ENCODE peak calls at places on chromosomes 12 and 14, in eight cellular contexts. One of them, this sample, is unnamed.

GRCh38 chr12:46487567-46488131 is 115.1 kb upstream of the SLC38A2 start:
- DNase-seq in SK-N-SH: no peak
- DNase-seq in ovary: no peak
- DNase-seq in Karpas-422: peak; percentile 49
- DNase-seq in fibroblast of villous mesenchyme: no peak
- DNase-seq in mucosa of descending colon: no peak
- DNase-seq in AG10803: no peak
- DNase-seq in psoas muscle: no peak
- DNase-seq in this sample: no peak

GRCh38 chr14:85853996-85854526 is 324.1 kb downstream of the FLRT2 start:
- DNase-seq in SK-N-SH: no peak
- DNase-seq in ovary: no peak
- DNase-seq in Karpas-422: no peak
- DNase-seq in fibroblast of villous mesenchyme: peak; percentile 6
- DNase-seq in mucosa of descending colon: no peak
- DNase-seq in AG10803: peak; percentile 16
- DNase-seq in psoas muscle: no peak
- DNase-seq in this sample: no peak

GRCh38 chr14:70282666-70283065 is 76.8 kb downstream of the COX16 start:
- DNase-seq in SK-N-SH: no peak
- DNase-seq in ovary: no peak
- DNase-seq in Karpas-422: peak; percentile 59
- DNase-seq in fibroblast of villous mesenchyme: no peak
- DNase-seq in mucosa of descending colon: no peak
- DNase-seq in AG10803: no peak
- DNase-seq in psoas muscle: no peak
- DNase-seq in this sample: no peak

GRCh38 chr14:91398707-91399106 is 18.9 kb downstream of the CCDC88C start:
- DNase-seq in SK-N-SH: peak; percentile 72
- DNase-seq in ovary: no peak
- DNase-seq in Karpas-422: no peak
- DNase-seq in fibroblast of villous mesenchyme: no peak
- DNase-seq in mucosa of descending colon: peak; percentile 55
- DNase-seq in AG10803: no peak
- DNase-seq in psoas muscle: no peak
- DNase-seq in this sample: no peak

GRCh38 chr12:124286414-124286813 is 8.5 kb upstream of the RFLNA start:
- DNase-seq in SK-N-SH: peak; percentile 82
- DNase-seq in ovary: no peak
- DNase-seq in Karpas-422: no peak
- DNase-seq in fibroblast of villous mesenchyme: no peak
- DNase-seq in mucosa of descending colon: peak; percentile 57
- DNase-seq in AG10803: no peak
- DNase-seq in psoas muscle: no peak
- DNase-seq in this sample: no peak

GRCh38 chr12:104953323-104953722 is 4.8 kb downstream of the SLC41A2 start:
- DNase-seq in SK-N-SH: no peak
- DNase-seq in ovary: no peak
- DNase-seq in Karpas-422: no peak
- DNase-seq in fibroblast of villous mesenchyme: no peak
- DNase-seq in mucosa of descending colon: peak; percentile 41
- DNase-seq in AG10803: no peak
- DNase-seq in psoas muscle: no peak
- DNase-seq in this sample: no peak

GRCh38 chr14:23215421-23215820 is 22.3 kb upstream of the RNF212B start:
- DNase-seq in SK-N-SH: no peak
- DNase-seq in ovary: no peak
- DNase-seq in Karpas-422: peak; percentile 28
- DNase-seq in fibroblast of villous mesenchyme: no peak
- DNase-seq in mucosa of descending colon: no peak
- DNase-seq in AG10803: no peak
- DNase-seq in psoas muscle: no peak
- DNase-seq in this sample: no peak

GRCh38 chr12:59194794-59195193 is 274.5 kb upstream of the LRIG3 start:
- DNase-seq in SK-N-SH: no peak
- DNase-seq in ovary: no peak
- DNase-seq in Karpas-422: peak; percentile 45
- DNase-seq in fibroblast of villous mesenchyme: no peak
- DNase-seq in mucosa of descending colon: no peak
- DNase-seq in AG10803: no peak
- DNase-seq in psoas muscle: no peak
- DNase-seq in this sample: no peak

GRCh38 chr12:89020121-89020480 is 332.2 kb downstream of the DUSP6 start:
- DNase-seq in SK-N-SH: peak; percentile 2
- DNase-seq in ovary: no peak
- DNase-seq in Karpas-422: no peak
- DNase-seq in fibroblast of villous mesenchyme: no peak
- DNase-seq in mucosa of descending colon: no peak
- DNase-seq in AG10803: no peak
- DNase-seq in psoas muscle: no peak
- DNase-seq in this sample: no peak

GRCh38 chr14:70816525-70816924 is 7.2 kb upstream of the MAP3K9 start:
- DNase-seq in SK-N-SH: no peak
- DNase-seq in ovary: no peak
- DNase-seq in Karpas-422: no peak
- DNase-seq in fibroblast of villous mesenchyme: no peak
- DNase-seq in mucosa of descending colon: no peak
- DNase-seq in AG10803: no peak
- DNase-seq in psoas muscle: no peak
- DNase-seq in this sample: no peak

GRCh38 chr14:23697689-23698088 is 61.5 kb downstream of the DHRS2 start:
- DNase-seq in SK-N-SH: no peak
- DNase-seq in ovary: no peak
- DNase-seq in Karpas-422: no peak
- DNase-seq in fibroblast of villous mesenchyme: no peak
- DNase-seq in mucosa of descending colon: no peak
- DNase-seq in AG10803: no peak
- DNase-seq in psoas muscle: no peak
- DNase-seq in this sample: no peak

GRCh38 chr12:79881351-79881750 is 53.5 kb downstream of the PPP1R12A start:
- DNase-seq in SK-N-SH: no peak
- DNase-seq in ovary: no peak
- DNase-seq in Karpas-422: no peak
- DNase-seq in fibroblast of villous mesenchyme: no peak
- DNase-seq in mucosa of descending colon: no peak
- DNase-seq in AG10803: no peak
- DNase-seq in psoas muscle: no peak
- DNase-seq in this sample: no peak

GRCh38 chr14:89304972-89305703 is 111.9 kb downstream of the FOXN3 start:
- DNase-seq in SK-N-SH: peak; percentile 42
- DNase-seq in ovary: peak; percentile 51
- DNase-seq in Karpas-422: peak; percentile 58
- DNase-seq in fibroblast of villous mesenchyme: peak; percentile 91
- DNase-seq in mucosa of descending colon: no peak
- DNase-seq in AG10803: peak; percentile 76
- DNase-seq in psoas muscle: peak; percentile 44
- DNase-seq in this sample: peak; percentile 74

DNA sequence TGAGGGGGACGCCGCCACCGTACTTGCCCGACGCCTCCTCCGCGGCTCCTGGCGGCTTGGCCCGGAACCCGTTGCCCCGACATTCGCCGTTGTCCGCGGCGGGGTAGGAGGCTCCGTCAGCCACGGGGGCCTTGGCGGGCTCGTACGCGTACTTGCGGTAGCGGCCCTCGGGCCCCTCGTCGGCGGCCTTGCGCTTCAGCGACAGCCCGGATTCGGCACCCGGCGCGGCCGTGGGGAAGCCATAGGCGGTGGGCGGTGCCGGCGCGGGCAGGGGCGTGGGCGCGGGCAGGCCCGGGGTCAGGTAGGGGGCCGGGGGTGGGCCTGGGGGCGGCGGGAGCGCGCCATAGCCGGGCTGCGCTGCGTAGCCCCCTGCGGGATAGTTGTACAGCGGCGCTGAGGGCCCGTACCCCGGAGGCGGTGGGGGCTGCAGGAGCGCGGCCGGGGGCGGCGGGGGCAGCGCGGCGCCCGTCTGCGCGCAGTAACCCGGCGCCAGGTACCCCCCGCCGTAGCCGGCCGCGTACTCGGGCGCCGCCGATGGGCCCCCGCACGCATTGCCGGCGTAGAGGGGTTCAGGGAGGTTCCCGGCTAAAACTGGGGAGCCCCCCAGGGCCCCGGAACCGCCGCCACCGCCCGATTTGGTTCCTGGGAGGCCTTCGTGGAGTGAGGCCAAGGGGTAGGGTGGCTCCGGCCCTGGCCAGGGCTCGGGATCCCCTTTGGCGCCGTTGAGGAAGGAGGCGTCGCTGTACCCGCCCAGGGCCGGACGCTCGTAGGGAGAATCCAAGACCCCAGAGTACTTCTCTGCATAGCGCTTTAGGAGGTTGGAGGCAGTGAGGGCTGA is 26.9 kb downstream of the FIGNL2 start:
- DNase-seq in SK-N-SH: no peak
- DNase-seq in ovary: no peak
- DNase-seq in Karpas-422: no peak
- DNase-seq in fibroblast of villous mesenchyme: no peak
- DNase-seq in mucosa of descending colon: peak; percentile 40
- DNase-seq in AG10803: no peak
- DNase-seq in psoas muscle: peak; percentile 22
- DNase-seq in this sample: no peak
- H3K4me3 ChIP-seq in SK-N-SH: peak overlapping the region; percentile 50
- H3K4me3 ChIP-seq in ovary: peak overlapping the region; percentile 36
- H3K4me3 ChIP-seq in Karpas-422: no peak overlapping the region
- H3K4me3 ChIP-seq in fibroblast of villous mesenchyme: peak overlapping the region; percentile 78
- H3K4me3 ChIP-seq in mucosa of descending colon: no peak overlapping the region
- H3K4me3 ChIP-seq in AG10803: peak overlapping the region; percentile 62
- H3K4me3 ChIP-seq in psoas muscle: peak overlapping the region; percentile 56
- H3K4me3 ChIP-seq in this sample: peak overlapping the region; percentile 36

GRCh38 chr14:59483819-59484610 is at the start of the genes JKAMP and L3HYPDH:
- DNase-seq in SK-N-SH: peak; percentile 98
- DNase-seq in ovary: peak; percentile 99
- DNase-seq in Karpas-422: peak; percentile 100
- DNase-seq in fibroblast of villous mesenchyme: peak; percentile 96
- DNase-seq in mucosa of descending colon: peak; percentile 99
- DNase-seq in AG10803: peak; percentile 92
- DNase-seq in psoas muscle: peak; percentile 99
- DNase-seq in this sample: peak; percentile 95

GRCh38 chr14:59482471-59483331 is 1.5 kb downstream of the L3HYPDH start:
- DNase-seq in SK-N-SH: no peak
- DNase-seq in ovary: peak; percentile 53
- DNase-seq in Karpas-422: peak; percentile 64
- DNase-seq in fibroblast of villous mesenchyme: peak; percentile 80
- DNase-seq in mucosa of descending colon: no peak
- DNase-seq in AG10803: peak; percentile 93
- DNase-seq in psoas muscle: no peak
- DNase-seq in this sample: peak; percentile 86

GRCh38 chr14:59483360-59483759 is 848 bp downstream of the L3HYPDH start:
- DNase-seq in SK-N-SH: no peak
- DNase-seq in ovary: no peak
- DNase-seq in Karpas-422: no peak
- DNase-seq in fibroblast of villous mesenchyme: peak; percentile 57
- DNase-seq in mucosa of descending colon: no peak
- DNase-seq in AG10803: peak; percentile 66
- DNase-seq in psoas muscle: peak; percentile 16
- DNase-seq in this sample: peak; percentile 65

GRCh38 chr14:59481407-59482119 is 2.6 kb downstream of the L3HYPDH start:
- DNase-seq in SK-N-SH: no peak
- DNase-seq in ovary: no peak
- DNase-seq in Karpas-422: no peak
- DNase-seq in fibroblast of villous mesenchyme: peak; percentile 65
- DNase-seq in mucosa of descending colon: no peak
- DNase-seq in AG10803: peak; percentile 96
- DNase-seq in psoas muscle: no peak
- DNase-seq in this sample: peak; percentile 81

DNA sequence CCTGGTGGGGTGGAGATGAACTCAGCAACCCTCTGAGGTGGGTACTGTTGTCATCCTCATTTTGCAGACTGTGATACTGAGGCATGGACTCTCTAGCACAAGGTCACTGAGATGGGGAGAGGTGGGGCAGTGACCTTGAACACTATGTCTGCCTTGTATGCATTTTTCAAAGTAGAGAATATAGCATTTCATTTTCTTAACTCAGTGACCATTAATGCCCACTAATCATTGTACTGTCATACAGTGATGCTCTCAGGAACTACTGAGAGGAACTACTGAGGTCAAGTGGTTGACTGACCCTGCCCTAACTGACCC is 2.1 kb downstream of the L3HYPDH start:
- DNase-seq in SK-N-SH: no peak
- DNase-seq in ovary: no peak
- DNase-seq in Karpas-422: no peak
- DNase-seq in fibroblast of villous mesenchyme: no peak
- DNase-seq in mucosa of descending colon: no peak
- DNase-seq in AG10803: no peak
- DNase-seq in psoas muscle: no peak
- DNase-seq in this sample: no peak
- H3K4me3 ChIP-seq in SK-N-SH: peak overlapping the region; percentile 89
- H3K4me3 ChIP-seq in ovary: no peak overlapping the region
- H3K4me3 ChIP-seq in Karpas-422: peak overlapping the region; percentile 80
- H3K4me3 ChIP-seq in fibroblast of villous mesenchyme: peak overlapping the region; percentile 94
- H3K4me3 ChIP-seq in mucosa of descending colon: no peak overlapping the region
- H3K4me3 ChIP-seq in AG10803: peak overlapping the region; percentile 90
- H3K4me3 ChIP-seq in psoas muscle: peak overlapping the region; percentile 93
- H3K4me3 ChIP-seq in this sample: peak overlapping the region; percentile 90

GRCh38 chr12:69157023-69157655 is 82.2 kb upstream of the CPSF6 start:
- DNase-seq in SK-N-SH: peak; percentile 81
- DNase-seq in ovary: peak; percentile 93
- DNase-seq in Karpas-422: peak; percentile 95
- DNase-seq in fibroblast of villous mesenchyme: peak; percentile 74
- DNase-seq in mucosa of descending colon: peak; percentile 95
- DNase-seq in AG10803: peak; percentile 76
- DNase-seq in psoas muscle: peak; percentile 78
- DNase-seq in this sample: peak; percentile 88
- H3K4me3 ChIP-seq in SK-N-SH: peak overlapping the region; percentile 23
- H3K4me3 ChIP-seq in ovary: no peak overlapping the region
- H3K4me3 ChIP-seq in Karpas-422: peak overlapping the region; percentile 50
- H3K4me3 ChIP-seq in fibroblast of villous mesenchyme: no peak overlapping the region
- H3K4me3 ChIP-seq in mucosa of descending colon: no peak overlapping the region
- H3K4me3 ChIP-seq in AG10803: no peak overlapping the region
- H3K4me3 ChIP-seq in psoas muscle: no peak overlapping the region
- H3K4me3 ChIP-seq in this sample: no peak overlapping the region

DNA sequence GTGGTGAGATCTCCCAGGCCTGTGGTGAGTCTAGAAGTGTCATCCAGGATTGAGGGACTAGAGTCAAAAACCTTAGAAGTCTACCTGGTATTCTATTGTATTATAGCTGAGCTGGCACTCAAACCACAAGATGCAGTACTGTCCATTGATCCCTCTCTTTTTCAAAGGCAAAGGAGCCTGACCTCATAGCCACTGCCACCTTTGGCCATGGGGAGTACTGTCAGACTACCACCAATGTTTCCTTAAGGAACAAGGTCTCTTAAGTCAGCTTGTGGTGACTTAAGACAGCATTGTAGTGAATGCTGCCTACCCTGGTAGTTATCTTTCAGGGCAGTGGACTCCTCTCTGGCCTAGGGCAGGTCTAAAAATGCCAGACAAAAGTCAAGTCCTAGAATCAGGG is 878.0 kb upstream of the MDGA2 start:
- DNase-seq in SK-N-SH: no peak
- DNase-seq in ovary: no peak
- DNase-seq in Karpas-422: no peak
- DNase-seq in fibroblast of villous mesenchyme: no peak
- DNase-seq in mucosa of descending colon: no peak
- DNase-seq in AG10803: no peak
- DNase-seq in psoas muscle: no peak
- DNase-seq in this sample: no peak
- H3K4me3 ChIP-seq in SK-N-SH: no peak overlapping the region
- H3K4me3 ChIP-seq in ovary: no peak overlapping the region
- H3K4me3 ChIP-seq in Karpas-422: no peak overlapping the region
- H3K4me3 ChIP-seq in fibroblast of villous mesenchyme: no peak overlapping the region
- H3K4me3 ChIP-seq in mucosa of descending colon: no peak overlapping the region
- H3K4me3 ChIP-seq in AG10803: no peak overlapping the region
- H3K4me3 ChIP-seq in psoas muscle: no peak overlapping the region
- H3K4me3 ChIP-seq in this sample: no peak overlapping the region

This sample was measured in cardiac fibroblast.